ENCODE peak calls at places on chromosome 18, in seven cellular contexts. Q, L, W, J, A, P and T are unnamed samples.

GRCh38 chr18:70296289-70296688 is 7.4 kb downstream of the SOCS6 start:
- DNase-seq in Q (no peak), L (no peak), W (no peak), J (no peak), A (no peak), P (no peak), T (no peak)

GRCh38 chr18:49249523-49249922 is 210.9 kb downstream of the DYM start:
- DNase-seq in Q (peak; percentile 84), L (no peak), W (no peak), J (no peak), A (peak; percentile 87), P (no peak), T (peak; percentile 81)

GRCh38 chr18:78123144-78123909 is 856.3 kb upstream of the SALL3 start:
- DNase-seq in Q (no peak), L (no peak), W (no peak), J (no peak), A (no peak), P (no peak), T (no peak)

GRCh38 chr18:61362511-61362910 is 29.3 kb downstream of the CDH20 start:
- DNase-seq in Q (no peak), L (no peak), W (no peak), J (no peak), A (no peak), P (no peak), T (no peak)

GRCh38 chr18:56505971-56506370 is 132.4 kb downstream of the TXNL1 start:
- DNase-seq in Q (no peak), L (no peak), W (no peak), J (no peak), A (no peak), P (no peak), T (no peak)

GRCh38 chr18:76544511-76545350 is 49.7 kb upstream of the ZNF516 start:
- DNase-seq in Q (no peak), L (no peak), W (no peak), J (no peak), A (no peak), P (no peak), T (no peak)

GRCh38 chr18:21740474-21740723 is 193 bp upstream of the MIB1 start:
- DNase-seq in Q (peak; percentile 96), L (no peak), W (peak; percentile 67), J (no peak), A (no peak), P (peak; percentile 98), T (peak; percentile 95)

GRCh38 chr18:13578400-13578799 is 148.0 kb downstream of the FAM210A start:
- DNase-seq in Q (no peak), L (no peak), W (no peak), J (no peak), A (no peak), P (no peak), T (no peak)

GRCh38 chr18:40375811-40376210 is 1579.2 kb upstream of the PIK3C3 start:
- DNase-seq in Q (peak; percentile 53), L (no peak), W (no peak), J (no peak), A (no peak), P (no peak), T (peak; percentile 14)

GRCh38 chr18:49597152-49597551 is 35.3 kb downstream of the LIPG start:
- DNase-seq in Q (no peak), L (no peak), W (no peak), J (no peak), A (no peak), P (no peak), T (no peak)

GRCh38 chr18:59821983-59822382 is 77.8 kb upstream of the PMAIP1 start:
- DNase-seq in Q (peak; percentile 45), L (no peak), W (no peak), J (no peak), A (peak; percentile 41), P (no peak), T (peak; percentile 87)

GRCh38 chr18:23369231-23369630 is 83.9 kb upstream of the RIOK3 start:
- DNase-seq in Q (no peak), L (no peak), W (no peak), J (no peak), A (no peak), P (no peak), T (no peak)

GRCh38 chr18:43572165-43572564 is 294.9 kb upstream of the SYT4 start:
- DNase-seq in Q (no peak), L (no peak), W (no peak), J (no peak), A (no peak), P (no peak), T (no peak)

GRCh38 chr18:2310824-2311349 is 260.4 kb downstream of the METTL4 start:
- DNase-seq in Q (no peak), L (no peak), W (no peak), J (no peak), A (no peak), P (no peak), T (no peak)

GRCh38 chr18:46324556-46324955 is 220.4 kb downstream of the HAUS1 start:
- DNase-seq in Q (peak; percentile 69), L (no peak), W (peak; percentile 8), J (peak; percentile 56), A (peak; percentile 76), P (no peak), T (peak; percentile 77)

GRCh38 chr18:71020342-71021096 is 731.7 kb downstream of the SOCS6 start:
- DNase-seq in Q (peak; percentile 50), L (no peak), W (no peak), J (no peak), A (peak; percentile 73), P (no peak), T (no peak)

GRCh38 chr18:62334110-62334509 is 9.0 kb downstream of the TNFRSF11A start:
- DNase-seq in Q (no peak), L (no peak), W (peak; percentile 74), J (no peak), A (peak; percentile 61), P (no peak), T (peak; percentile 49)

GRCh38 chr18:13427354-13427753 is 208.8 kb downstream of the LDLRAD4 start:
- DNase-seq in Q (no peak), L (no peak), W (no peak), J (no peak), A (no peak), P (no peak), T (no peak)

GRCh38 chr18:46134920-46135675 is 30.9 kb downstream of the HAUS1 start:
- DNase-seq in Q (no peak), L (peak; percentile 35), W (no peak), J (no peak), A (no peak), P (no peak), T (peak; percentile 33)

GRCh38 chr18:2173464-2173863 is 397.8 kb downstream of the METTL4 start:
- DNase-seq in Q (peak; percentile 78), L (no peak), W (no peak), J (no peak), A (peak; percentile 97), P (no peak), T (peak; percentile 67)

GRCh38 chr18:12377556-12378553 is 828 bp upstream of the AFG3L2 start:
- DNase-seq in Q (peak; percentile 17), L (no peak), W (no peak), J (no peak), A (no peak), P (no peak), T (no peak)
- TF ChIP-seq CTCF in Q (no peak), L (peak; percentile 19), W (no peak), J (no peak), A (peak; percentile 48), P (no peak), T (no peak)

DNA sequence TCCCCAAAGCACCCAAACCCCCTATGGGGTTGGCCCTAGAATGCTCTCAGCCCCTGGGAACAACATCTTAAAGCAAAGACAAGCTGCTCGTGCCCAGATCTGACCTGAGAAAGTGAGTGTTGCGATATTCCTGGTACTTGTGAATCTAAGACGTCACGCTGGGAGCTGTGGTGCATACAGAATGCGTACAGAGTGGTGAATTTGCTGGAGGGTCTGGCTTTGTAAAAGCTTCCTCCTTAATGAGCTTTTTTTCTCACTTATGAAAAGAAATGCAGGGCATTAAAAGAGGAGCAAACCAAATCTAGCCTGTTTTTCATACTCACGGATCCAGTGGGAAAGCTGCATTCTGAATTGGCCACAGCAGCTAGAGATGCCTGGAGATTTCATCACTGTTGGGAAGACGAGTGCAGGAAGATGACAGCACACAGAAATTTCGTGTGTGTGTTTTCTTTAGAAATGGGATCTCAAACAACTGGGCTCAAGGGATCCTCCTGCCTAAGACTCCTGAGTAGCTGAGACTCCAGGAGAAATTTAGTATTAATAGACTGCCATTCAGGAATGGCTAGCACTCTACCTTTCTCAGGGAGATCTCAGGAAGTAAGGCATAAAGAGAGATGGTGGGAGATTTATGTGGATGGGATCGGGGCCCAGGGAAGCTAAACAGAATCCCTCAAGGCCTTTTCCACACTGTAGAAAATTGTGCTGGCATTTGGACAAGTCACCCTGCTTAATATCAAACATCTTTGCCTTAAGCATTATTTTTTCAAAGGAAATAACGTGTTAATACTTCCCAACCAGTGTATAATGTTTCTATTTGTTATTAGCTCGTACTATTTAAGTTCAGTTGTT is 181.3 kb downstream of the ALPK2 start:
- DNase-seq in Q (peak; percentile 13), L (no peak), W (no peak), J (no peak), A (no peak), P (no peak), T (peak; percentile 34)
- H3K4me3 ChIP-seq in Q (no peak overlapping the region), L (peak overlapping the region; percentile 11), W (no peak overlapping the region), J (no peak overlapping the region), A (no peak overlapping the region), P (no peak overlapping the region), T (no peak overlapping the region)

DNA sequence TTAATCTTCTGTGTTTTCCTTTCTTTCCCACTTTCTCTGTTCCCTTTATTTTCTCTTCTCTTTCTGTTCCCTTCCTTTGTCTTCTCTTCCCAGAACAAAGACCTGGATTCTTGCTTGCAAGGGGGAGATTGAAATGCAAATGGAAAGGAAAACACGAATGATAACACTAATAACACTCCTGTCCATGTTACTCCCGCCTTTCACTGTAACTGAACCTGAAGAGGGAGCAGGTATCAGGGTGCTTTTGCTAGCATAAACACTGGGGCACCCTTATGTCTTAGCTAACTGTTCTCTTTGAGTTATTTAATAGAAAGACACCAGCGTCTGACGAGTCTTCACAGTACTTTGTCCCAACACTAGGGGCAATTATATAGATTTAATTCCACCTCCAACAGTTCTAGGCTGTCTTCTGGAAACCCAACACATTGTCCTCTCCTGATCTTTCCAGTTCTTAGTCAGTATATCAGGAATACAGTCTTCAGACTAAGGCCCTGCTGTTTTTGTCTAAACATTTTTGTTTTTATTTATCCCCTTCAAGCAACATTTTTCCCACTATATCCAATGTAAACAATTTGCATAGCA is 99.2 kb downstream of the PTPRM start:
- DNase-seq in Q (no peak), L (no peak), W (no peak), J (no peak), A (no peak), P (no peak), T (no peak)
- TF ChIP-seq CTCF in Q (no peak), L (no peak), W (no peak), J (peak; percentile 17), A (no peak), P (no peak), T (no peak)

DNA sequence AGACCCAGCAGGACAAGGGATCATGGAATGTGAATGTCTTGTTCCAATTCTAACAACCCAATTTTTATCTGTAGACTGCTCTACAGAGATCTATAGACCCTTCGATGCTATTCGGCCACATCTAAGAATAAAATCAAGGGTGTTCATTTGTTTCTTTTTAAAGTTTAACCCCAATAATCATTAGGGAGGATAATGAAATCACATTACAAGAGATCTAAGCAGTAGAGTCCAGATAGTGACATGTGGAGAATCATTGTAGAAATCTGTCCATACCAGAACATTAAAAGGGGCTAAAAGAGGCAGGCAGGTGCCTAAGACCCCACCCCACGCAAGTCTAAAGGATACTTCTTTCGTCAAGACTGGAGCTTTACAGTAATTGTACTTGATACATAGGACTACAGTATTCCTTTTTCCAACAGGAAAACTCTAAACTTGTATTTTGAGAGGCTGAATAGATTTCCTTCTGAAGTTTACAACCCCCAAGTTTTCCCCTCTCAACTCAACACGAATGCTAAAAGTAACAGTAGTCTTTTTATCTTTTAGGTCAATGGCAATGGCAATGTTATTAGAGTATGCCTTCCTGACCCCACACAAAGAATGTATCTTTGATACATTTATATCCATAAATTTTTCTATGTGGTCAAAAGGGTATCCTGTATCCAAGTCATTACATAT is 183.7 kb downstream of the TCF4 start:
- DNase-seq in Q (no peak), L (no peak), W (no peak), J (no peak), A (no peak), P (no peak), T (no peak)
- H3K4me3 ChIP-seq in Q (no peak overlapping the region), L (peak overlapping the region; percentile 64), W (no peak overlapping the region), J (no peak overlapping the region), A (no peak overlapping the region), P (no peak overlapping the region), T (peak overlapping the region; percentile 63)